ENCODE peak calls at places on chromosomes 2 and 18, in seven cellular contexts. One of them, this sample, is unnamed.

GRCh38 chr18:29969876-29970275 is 1072.7 kb downstream of the DSC3 start:
- DNase-seq in NCI-H1417: no peak
- DNase-seq in stomach: no peak
- DNase-seq in RWPE1: no peak
- DNase-seq in NCI-H2171: no peak
- DNase-seq in lower lobe of right lung: no peak
- DNase-seq in ACHN: no peak
- DNase-seq in this sample: no peak

GRCh38 chr2:28160986-28161425 is 231.7 kb upstream of the FOSL2 start:
- DNase-seq in lower lobe of right lung: no peak
- DNase-seq in NCI-H1417: no peak
- DNase-seq in stomach: no peak
- DNase-seq in NCI-H2171: no peak
- DNase-seq in RWPE1: peak
- DNase-seq in ACHN: peak
- DNase-seq in this sample: no peak

GRCh38 chr2:11333431-11334183 is 10.8 kb downstream of the ROCK2 start:
- DNase-seq in lower lobe of right lung: no peak
- DNase-seq in ACHN: no peak
- DNase-seq in NCI-H2171: no peak
- DNase-seq in NCI-H1417: no peak
- DNase-seq in stomach: no peak
- DNase-seq in RWPE1: no peak
- DNase-seq in this sample: no peak

GRCh38 chr2:100383306-100383705 is 34.2 kb downstream of the CHST10 start:
- DNase-seq in NCI-H1417: no peak
- DNase-seq in ACHN: no peak
- DNase-seq in stomach: no peak
- DNase-seq in lower lobe of right lung: no peak
- DNase-seq in NCI-H2171: no peak
- DNase-seq in RWPE1: no peak
- DNase-seq in this sample: no peak

GRCh38 chr18:42364042-42364441 is 409.0 kb downstream of the PIK3C3 start:
- DNase-seq in RWPE1: no peak
- DNase-seq in lower lobe of right lung: no peak
- DNase-seq in ACHN: no peak
- DNase-seq in NCI-H2171: no peak
- DNase-seq in stomach: no peak
- DNase-seq in NCI-H1417: no peak
- DNase-seq in this sample: no peak

GRCh38 chr2:73290049-73290839 is 3.1 kb downstream of the EGR4 start:
- DNase-seq in NCI-H2171: no peak
- DNase-seq in NCI-H1417: peak
- DNase-seq in lower lobe of right lung: no peak
- DNase-seq in stomach: no peak
- DNase-seq in RWPE1: no peak
- DNase-seq in ACHN: peak
- DNase-seq in this sample: peak

GRCh38 chr2:67234443-67234842 is 162.7 kb upstream of the ETAA1 start:
- DNase-seq in lower lobe of right lung: no peak
- DNase-seq in RWPE1: peak
- DNase-seq in stomach: no peak
- DNase-seq in NCI-H1417: no peak
- DNase-seq in NCI-H2171: no peak
- DNase-seq in ACHN: peak
- DNase-seq in this sample: no peak

GRCh38 chr18:45222200-45222599 is 393.1 kb upstream of the SLC14A2 start:
- DNase-seq in NCI-H2171: no peak
- DNase-seq in NCI-H1417: no peak
- DNase-seq in ACHN: no peak
- DNase-seq in stomach: no peak
- DNase-seq in lower lobe of right lung: no peak
- DNase-seq in RWPE1: no peak
- DNase-seq in this sample: no peak

GRCh38 chr18:908631-909621 is 4.3 kb downstream of the ADCYAP1 start:
- DNase-seq in NCI-H2171: peak
- DNase-seq in lower lobe of right lung: no peak
- DNase-seq in ACHN: no peak
- DNase-seq in stomach: no peak
- DNase-seq in RWPE1: no peak
- DNase-seq in NCI-H1417: peak
- DNase-seq in this sample: peak

GRCh38 chr2:101892377-101892776 is 99.4 kb upstream of the IL1R2 start:
- DNase-seq in ACHN: no peak
- DNase-seq in RWPE1: no peak
- DNase-seq in lower lobe of right lung: no peak
- DNase-seq in stomach: no peak
- DNase-seq in NCI-H1417: no peak
- DNase-seq in NCI-H2171: no peak
- DNase-seq in this sample: no peak

GRCh38 chr2:69177785-69178636 is 165.0 kb downstream of the ANTXR1 start:
- DNase-seq in NCI-H2171: no peak
- DNase-seq in RWPE1: peak
- DNase-seq in ACHN: no peak
- DNase-seq in NCI-H1417: no peak
- DNase-seq in lower lobe of right lung: peak
- DNase-seq in stomach: peak
- DNase-seq in this sample: no peak

GRCh38 chr2:72931280-72931910 is 14.1 kb downstream of the EMX1 start:
- DNase-seq in RWPE1: peak
- DNase-seq in NCI-H2171: no peak
- DNase-seq in lower lobe of right lung: no peak
- DNase-seq in ACHN: peak
- DNase-seq in NCI-H1417: no peak
- DNase-seq in stomach: no peak
- DNase-seq in this sample: no peak

GRCh38 chr2:85212846-85213245 is 79.7 kb downstream of the TCF7L1 start:
- DNase-seq in RWPE1: no peak
- DNase-seq in NCI-H1417: no peak
- DNase-seq in stomach: no peak
- DNase-seq in lower lobe of right lung: no peak
- DNase-seq in ACHN: no peak
- DNase-seq in NCI-H2171: no peak
- DNase-seq in this sample: no peak